ENCODE peak calls at places on chromosomes 1 and 21, in six cellular contexts. One of them, this sample, is unnamed.
A peak's percentile ranks its signal among the peaks of the same experiment; 100 is the strongest.

GRCh38 chr1:111592389-111593361 is 26.9 kb upstream of the RAP1A start:
- DNase-seq in left ventricle myocardium superior: peak; percentile 91
- DNase-seq in AG10803: peak; percentile 86
- DNase-seq in spleen: peak; percentile 93
- DNase-seq in GM12891: no peak
- DNase-seq in NCI-H187: no peak
- DNase-seq in this sample: peak; percentile 32

GRCh38 chr1:37513795-37514349 is 694 bp downstream of the MEAF6 start:
- DNase-seq in NCI-H187: peak; percentile 21
- DNase-seq in left ventricle myocardium superior: no peak
- DNase-seq in GM12891: peak; percentile 42
- DNase-seq in AG10803: no peak
- DNase-seq in spleen: peak; percentile 81
- DNase-seq in this sample: peak; percentile 9

GRCh38 chr1:210400043-210400840 is 71.5 kb downstream of the HHAT start:
- DNase-seq in AG10803: peak; percentile 73
- DNase-seq in spleen: no peak
- DNase-seq in NCI-H187: no peak
- DNase-seq in GM12891: peak; percentile 15
- DNase-seq in left ventricle myocardium superior: peak; percentile 61
- DNase-seq in this sample: peak; percentile 81

GRCh38 chr1:8540266-8540926 is 222.5 kb downstream of the SLC45A1 start:
- DNase-seq in AG10803: peak; percentile 83
- DNase-seq in GM12891: no peak
- DNase-seq in left ventricle myocardium superior: no peak
- DNase-seq in NCI-H187: no peak
- DNase-seq in spleen: no peak
- DNase-seq in this sample: no peak

GRCh38 chr1:54516249-54516920 is 31.6 kb upstream of the ACOT11 start:
- DNase-seq in NCI-H187: no peak
- DNase-seq in GM12891: no peak
- DNase-seq in AG10803: no peak
- DNase-seq in left ventricle myocardium superior: no peak
- DNase-seq in spleen: no peak
- DNase-seq in this sample: no peak

GRCh38 chr1:94746635-94747525 is 73.3 kb upstream of the SLC44A3 start:
- DNase-seq in left ventricle myocardium superior: peak; percentile 41
- DNase-seq in NCI-H187: no peak
- DNase-seq in AG10803: peak; percentile 52
- DNase-seq in GM12891: no peak
- DNase-seq in spleen: no peak
- DNase-seq in this sample: no peak

GRCh38 chr1:211247921-211248320 is 11.2 kb upstream of the RCOR3 start:
- DNase-seq in left ventricle myocardium superior: no peak
- DNase-seq in GM12891: no peak
- DNase-seq in NCI-H187: no peak
- DNase-seq in spleen: no peak
- DNase-seq in AG10803: no peak
- DNase-seq in this sample: no peak

GRCh38 chr1:205585835-205586785 is 45.7 kb downstream of the ELK4 start:
- DNase-seq in spleen: peak; percentile 37
- DNase-seq in GM12891: no peak
- DNase-seq in NCI-H187: no peak
- DNase-seq in AG10803: no peak
- DNase-seq in left ventricle myocardium superior: no peak
- DNase-seq in this sample: no peak

GRCh38 chr1:74005533-74005932 is 192.4 kb downstream of the LRRIQ3 start:
- DNase-seq in spleen: no peak
- DNase-seq in AG10803: no peak
- DNase-seq in NCI-H187: no peak
- DNase-seq in GM12891: no peak
- DNase-seq in left ventricle myocardium superior: no peak
- DNase-seq in this sample: no peak

GRCh38 chr1:8625981-8626898 is 191.2 kb downstream of the RERE start:
- DNase-seq in left ventricle myocardium superior: no peak
- DNase-seq in GM12891: no peak
- DNase-seq in AG10803: peak; percentile 95
- DNase-seq in spleen: no peak
- DNase-seq in NCI-H187: no peak
- DNase-seq in this sample: peak; percentile 40

GRCh38 chr21:42306366-42307035 is 8.7 kb downstream of the TFF3 start:
- DNase-seq in spleen: peak; percentile 62
- DNase-seq in GM12891: no peak
- DNase-seq in left ventricle myocardium superior: no peak
- DNase-seq in NCI-H187: peak; percentile 46
- DNase-seq in AG10803: no peak
- DNase-seq in this sample: no peak

GRCh38 chr1:180168786-180169640 is 14.3 kb downstream of the QSOX1 start:
- DNase-seq in left ventricle myocardium superior: no peak
- DNase-seq in AG10803: no peak
- DNase-seq in spleen: peak; percentile 79
- DNase-seq in NCI-H187: no peak
- DNase-seq in GM12891: peak; percentile 69
- DNase-seq in this sample: peak; percentile 74

GRCh38 chr1:113390871-113391642 is 742 bp downstream of the MAGI3 start:
- DNase-seq in left ventricle myocardium superior: peak; percentile 69
- DNase-seq in NCI-H187: no peak
- DNase-seq in GM12891: peak; percentile 13
- DNase-seq in AG10803: peak; percentile 17
- DNase-seq in spleen: peak; percentile 88
- DNase-seq in this sample: no peak

GRCh38 chr1:29352719-29353420 is 116.5 kb downstream of the PTPRU start:
- DNase-seq in AG10803: no peak
- DNase-seq in NCI-H187: no peak
- DNase-seq in left ventricle myocardium superior: no peak
- DNase-seq in GM12891: no peak
- DNase-seq in spleen: no peak
- DNase-seq in this sample: no peak

GRCh38 chr1:152347116-152347728 is 12.6 kb downstream of the FLG2 start:
- DNase-seq in spleen: no peak
- DNase-seq in AG10803: peak; percentile 62
- DNase-seq in left ventricle myocardium superior: no peak
- DNase-seq in NCI-H187: no peak
- DNase-seq in GM12891: peak; percentile 12
- DNase-seq in this sample: peak; percentile 20

GRCh38 chr1:172270605-172271004 is 149.9 kb upstream of the C1orf105 start:
- DNase-seq in AG10803: peak; percentile 62
- DNase-seq in spleen: no peak
- DNase-seq in GM12891: no peak
- DNase-seq in left ventricle myocardium superior: no peak
- DNase-seq in NCI-H187: no peak
- DNase-seq in this sample: no peak

GRCh38 chr1:162632743-162633326 is 571 bp downstream of the DDR2 start:
- DNase-seq in AG10803: peak; percentile 74
- DNase-seq in spleen: no peak
- DNase-seq in NCI-H187: no peak
- DNase-seq in GM12891: no peak
- DNase-seq in left ventricle myocardium superior: no peak
- DNase-seq in this sample: no peak

GRCh38 chr1:212366901-212367300 is 47.8 kb downstream of the PACC1 start:
- DNase-seq in NCI-H187: no peak
- DNase-seq in spleen: no peak
- DNase-seq in left ventricle myocardium superior: no peak
- DNase-seq in GM12891: no peak
- DNase-seq in AG10803: peak; percentile 53
- DNase-seq in this sample: no peak

GRCh38 chr1:203144661-203145060 is 17.1 kb downstream of the ADORA1 start:
- DNase-seq in NCI-H187: no peak
- DNase-seq in AG10803: peak; percentile 21
- DNase-seq in spleen: no peak
- DNase-seq in left ventricle myocardium superior: no peak
- DNase-seq in GM12891: no peak
- DNase-seq in this sample: no peak

GRCh38 chr21:20617130-20617529 is 381.1 kb upstream of the NCAM2 start:
- DNase-seq in left ventricle myocardium superior: no peak
- DNase-seq in GM12891: no peak
- DNase-seq in spleen: no peak
- DNase-seq in AG10803: no peak
- DNase-seq in NCI-H187: no peak
- DNase-seq in this sample: no peak

GRCh38 chr1:160777486-160778089 is 18.4 kb upstream of the LY9 start:
- DNase-seq in AG10803: no peak
- DNase-seq in left ventricle myocardium superior: no peak
- DNase-seq in GM12891: no peak
- DNase-seq in spleen: no peak
- DNase-seq in NCI-H187: peak; percentile 38
- DNase-seq in this sample: peak; percentile 14